ENCODE peak calls at places on chromosomes 2 and 18, in six cellular contexts. S is neural crest cell, J is kidney, N is SW 1271, C is left colon, I is uterus. V is an unnamed sample.

GRCh38 chr2:215156453-215156852 is 18.0 kb upstream of the ABCA12 start:
- DNase-seq in S (no peak), J (no peak), N (no peak), C (no peak), I (no peak), V (no peak)

GRCh38 chr2:39370101-39370500 is 67.0 kb downstream of the MAP4K3 start:
- DNase-seq in S (no peak), J (no peak), N (no peak), C (no peak), I (no peak), V (no peak)

GRCh38 chr2:138455691-138456090 is 45.9 kb upstream of the SPOPL start:
- DNase-seq in S (no peak), J (no peak), N (no peak), C (no peak), I (no peak), V (no peak)

GRCh38 chr2:207289295-207290018 is 123.7 kb upstream of the KLF7 start:
- DNase-seq in S (no peak), J (no peak), N (no peak), C (no peak), I (no peak), V (no peak)

GRCh38 chr2:56132138-56132537 is 51.7 kb upstream of the CCDC85A start:
- DNase-seq in S (no peak), J (no peak), N (peak; percentile 63), C (no peak), I (no peak), V (no peak)

GRCh38 chr2:25976884-25977741 is 5.2 kb downstream of the KIF3C start:
- DNase-seq in S (no peak), J (no peak), N (no peak), C (no peak), I (no peak), V (no peak)

GRCh38 chr2:224971214-224971613 is 71.1 kb downstream of the DOCK10 start:
- DNase-seq in S (no peak), J (peak; percentile 92), N (no peak), C (peak; percentile 97), I (no peak), V (no peak)

GRCh38 chr2:185475868-185476267 is 262.7 kb upstream of the FSIP2 start:
- DNase-seq in S (no peak), J (no peak), N (no peak), C (no peak), I (no peak), V (no peak)

GRCh38 chr2:71379086-71379485 is 47.5 kb downstream of the ZNF638 start:
- DNase-seq in S (no peak), J (no peak), N (no peak), C (no peak), I (no peak), V (no peak)

GRCh38 chr18:56637897-56638231 is 528 bp downstream of the TXNL1 start:
- DNase-seq in S (no peak), J (no peak), N (no peak), C (no peak), I (no peak), V (peak; percentile 7)

GRCh38 chr2:64859208-64860161 is 129.7 kb upstream of the SLC1A4 start:
- DNase-seq in S (peak; percentile 41), J (peak; percentile 95), N (peak; percentile 56), C (peak; percentile 97), I (peak; percentile 86), V (peak; percentile 97)

GRCh38 chr2:111618577-111618930 is 265.4 kb downstream of the ANAPC1 start:
- DNase-seq in S (no peak), J (peak; percentile 78), N (no peak), C (no peak), I (no peak), V (no peak)

GRCh38 chr2:143259368-143259958 is 130.2 kb downstream of the ARHGAP15 start:
- DNase-seq in S (peak; percentile 57), J (no peak), N (peak; percentile 59), C (peak; percentile 30), I (peak; percentile 39), V (peak; percentile 63)

GRCh38 chr18:63302647-63303405 is 16.7 kb downstream of the BCL2 start:
- DNase-seq in S (no peak), J (no peak), N (no peak), C (no peak), I (no peak), V (no peak)

GRCh38 chr2:172039011-172039704 is 39.4 kb downstream of the METAP1D start:
- DNase-seq in S (no peak), J (no peak), N (no peak), C (no peak), I (no peak), V (no peak)

GRCh38 chr2:182824759-182825143 is 41.7 kb downstream of the FRZB start:
- DNase-seq in S (no peak), J (no peak), N (no peak), C (no peak), I (no peak), V (peak; percentile 30)

GRCh38 chr18:4004176-4004829 is 450.8 kb downstream of the DLGAP1 start:
- DNase-seq in S (no peak), J (no peak), N (no peak), C (no peak), I (no peak), V (no peak)

V was measured in SJCRH30.